ENCODE peak calls at places on chromosomes 4 and X, in five cellular contexts. D is HepG2, X is tibial nerve, A is suprapubic skin, J is astrocyte. G is an unnamed sample.
A peak's percentile ranks its signal among the peaks of the same experiment; 100 is the strongest.

GRCh38 chrX:107715331-107716044 is 60.1 kb downstream of the TSC22D3 start:
- DNase-seq in X (no peak), J (no peak), D (no peak), A (no peak), G (peak; percentile 38)

GRCh38 chrX:149462849-149463248 is 42.3 kb downstream of the IDS start:
- DNase-seq in J (peak; percentile 13), D (no peak), X (no peak), A (no peak), G (no peak)

GRCh38 chrX:124289443-124289842 is 43.0 kb upstream of the TEX13D start:
- DNase-seq in D (no peak), J (no peak), A (no peak), X (no peak), G (no peak)

GRCh38 chr4:88007304-88008132 is at the start of gene PKD2:
- DNase-seq in D (no peak), X (peak; percentile 82), J (peak; percentile 58), A (peak; percentile 87), G (peak; percentile 65)

GRCh38 chrX:29447867-29448266 is 767.5 kb upstream of the MAGEB2 start:
- DNase-seq in X (no peak), J (peak; percentile 10), D (no peak), A (no peak), G (no peak)

GRCh38 chrX:53471346-53471745 is 37.2 kb upstream of the HSD17B10 start:
- DNase-seq in A (no peak), X (no peak), D (no peak), J (no peak), G (no peak)

GRCh38 chr4:176193126-176193525 is 2.3 kb downstream of the SPATA4 start:
- DNase-seq in A (no peak), X (no peak), J (peak; percentile 51), D (no peak), G (no peak)

GRCh38 chr4:81606796-81607550 is 135.3 kb upstream of the RASGEF1B start:
- DNase-seq in A (no peak), D (no peak), J (no peak), X (no peak), G (no peak)

GRCh38 chr4:87026795-87027495 is 92.1 kb downstream of the AFF1 start:
- DNase-seq in J (no peak), D (no peak), X (peak; percentile 2), A (no peak), G (no peak)

GRCh38 chrX:155048997-155049619 is 21.8 kb downstream of the CMC4 start:
- DNase-seq in X (no peak), A (no peak), J (no peak), D (peak; percentile 35), G (peak; percentile 48)

GRCh38 chr4:304987-305680 is at the start of gene ZNF732:
- DNase-seq in X (no peak), D (no peak), J (peak; percentile 73), A (peak; percentile 81), G (no peak)

GRCh38 chr4:185358514-185359433 is 37.0 kb downstream of the LRP2BP start:
- DNase-seq in J (peak; percentile 86), A (no peak), X (no peak), D (peak; percentile 42), G (no peak)

GRCh38 chr4:48681856-48682255 is 98.2 kb downstream of the FRYL start:
- DNase-seq in X (no peak), A (no peak), D (peak; percentile 5), J (peak; percentile 12), G (peak; percentile 26)

GRCh38 chr4:48483006-48483776 is at the start of gene SLC10A4:
- DNase-seq in A (no peak), J (no peak), X (no peak), D (no peak), G (no peak)

GRCh38 chr4:38570647-38571326 is 93.2 kb upstream of the KLF3 start:
- DNase-seq in D (peak; percentile 19), A (no peak), J (no peak), X (no peak), G (no peak)

GRCh38 chr4:154009191-154009590 is 220.3 kb upstream of the SFRP2 start:
- DNase-seq in X (no peak), D (no peak), A (no peak), J (no peak), G (no peak)
- H3K4me1 ChIP-seq in X (peaks cover 11% of the 10 kb centered on the region), D (no peaks in the 10 kb centered on the region), A (peaks cover 13% of the 10 kb centered on the region), J (peaks cover 6% of the 10 kb centered on the region), G (no peaks in the 10 kb centered on the region)

GRCh38 chr4:113975578-113975977 is 3.9 kb downstream of the ARSJ start:
- DNase-seq in D (no peak), J (no peak), A (no peak), X (no peak), G (no peak)
- H3K4me3 ChIP-seq in D (no peak overlapping the region), J (peak overlapping the region; percentile 93), A (no peak overlapping the region), X (no peak overlapping the region), G (no peak overlapping the region)

GRCh38 chrX:11193035-11193469 is 81.9 kb downstream of the HCCS start:
- DNase-seq in J (peak; percentile 6), X (no peak), D (no peak), A (no peak), G (no peak)

GRCh38 chrX:11196476-11196875 is 85.3 kb downstream of the HCCS start:
- DNase-seq in A (no peak), D (no peak), X (no peak), J (peak; percentile 1), G (no peak)

DNA sequence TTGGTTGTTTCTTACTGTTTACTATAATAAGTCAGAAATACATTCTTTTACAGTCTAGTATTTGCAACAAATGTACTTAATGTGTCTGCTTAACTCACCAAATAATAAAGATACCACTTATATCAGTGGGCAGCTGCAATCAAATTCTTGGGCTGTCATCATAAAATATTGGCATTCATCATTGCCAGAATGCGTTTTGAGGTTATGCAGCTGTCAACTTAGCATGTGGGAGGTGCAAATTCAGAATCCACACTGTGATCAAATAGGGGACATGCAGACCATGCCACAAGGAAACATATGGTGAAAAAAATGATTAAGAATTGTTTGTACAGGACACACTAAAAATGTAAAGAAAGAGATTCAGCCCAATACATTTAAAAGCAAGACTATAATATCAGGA is 86.5 kb downstream of the HCCS start:
- DNase-seq in J (no peak), A (no peak), D (no peak), X (no peak), G (no peak)
- H3K9me3 ChIP-seq in J (no peaks in the 10 kb centered on the region), A (no peaks in the 10 kb centered on the region), D (no peaks in the 10 kb centered on the region), X (no peaks in the 10 kb centered on the region), G (no peaks in the 10 kb centered on the region)

GRCh38 chr4:128830906-128831525 is 21.5 kb downstream of the JADE1 start:
- DNase-seq in A (no peak), D (no peak), X (no peak), J (no peak), G (no peak)

GRCh38 chr4:128831526-128832252 is 22.2 kb downstream of the JADE1 start:
- DNase-seq in D (peak; percentile 57), J (peak; percentile 49), X (no peak), A (no peak), G (no peak)

GRCh38 chr4:128823025-128823661 is 13.6 kb downstream of the JADE1 start:
- DNase-seq in J (peak; percentile 96), A (no peak), X (no peak), D (no peak), G (no peak)

GRCh38 chr4:128825226-128825625 is 15.7 kb downstream of the JADE1 start:
- DNase-seq in A (no peak), J (peak; percentile 44), D (no peak), X (no peak), G (no peak)

DNA sequence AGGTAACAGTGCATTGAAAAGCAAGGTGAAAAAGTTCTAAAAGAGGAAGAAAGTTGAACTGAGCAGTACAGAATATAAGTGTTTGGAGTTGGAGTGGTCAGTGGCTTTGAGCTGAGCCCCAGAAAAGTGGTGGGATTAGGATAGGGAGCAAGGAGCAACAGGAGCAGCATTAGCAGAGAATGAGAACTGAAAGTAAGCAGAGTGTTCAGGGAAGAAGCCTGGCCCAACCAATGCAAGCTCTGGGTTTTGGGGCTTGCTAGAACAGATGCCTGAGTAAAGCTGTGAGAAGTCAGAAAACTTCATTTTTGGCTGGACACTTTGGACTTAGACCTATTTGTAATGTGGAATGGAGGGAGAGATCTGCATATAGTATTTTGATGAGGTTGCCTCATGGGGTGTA is 17.8 kb downstream of the JADE1 start:
- DNase-seq in D (no peak), A (no peak), X (no peak), J (no peak), G (no peak)
- H3K4me1 ChIP-seq in D (peaks cover 50% of the 10 kb centered on the region), A (peaks cover 34% of the 10 kb centered on the region), X (peaks cover 84% of the 10 kb centered on the region), J (peaks cover 36% of the 10 kb centered on the region), G (peaks cover 47% of the 10 kb centered on the region)

G was measured in CD4-positive, alpha-beta memory T cell.